ENCODE peak calls at places on chromosomes 7 and 10, in six cellular contexts. One of them, this sample, is unnamed.

GRCh38 chr10:19966751-19967150 is 150.5 kb downstream of the PLXDC2 start:
- DNase-seq in esophagus squamous epithelium: no peak
- DNase-seq in keratinocyte: no peak
- DNase-seq in sigmoid colon: no peak
- DNase-seq in lower lobe of right lung: no peak
- DNase-seq in bronchial epithelial cell: no peak
- DNase-seq in this sample: no peak

GRCh38 chr7:157490465-157490912 is 153.7 kb downstream of the DNAJB6 start:
- DNase-seq in sigmoid colon: peak
- DNase-seq in esophagus squamous epithelium: no peak
- DNase-seq in bronchial epithelial cell: peak
- DNase-seq in lower lobe of right lung: no peak
- DNase-seq in keratinocyte: no peak
- DNase-seq in this sample: no peak

GRCh38 chr10:78357027-78357672 is 323.5 kb downstream of the RPS24 start:
- DNase-seq in esophagus squamous epithelium: no peak
- DNase-seq in lower lobe of right lung: no peak
- DNase-seq in bronchial epithelial cell: no peak
- DNase-seq in keratinocyte: no peak
- DNase-seq in sigmoid colon: no peak
- DNase-seq in this sample: no peak

GRCh38 chr10:112509558-112510299 is 62.7 kb downstream of the VTI1A start:
- DNase-seq in sigmoid colon: no peak
- DNase-seq in esophagus squamous epithelium: no peak
- DNase-seq in lower lobe of right lung: no peak
- DNase-seq in keratinocyte: no peak
- DNase-seq in bronchial epithelial cell: no peak
- DNase-seq in this sample: no peak

GRCh38 chr10:688621-689426 is 644 bp downstream of the DIP2C start:
- DNase-seq in esophagus squamous epithelium: no peak
- DNase-seq in lower lobe of right lung: no peak
- DNase-seq in sigmoid colon: no peak
- DNase-seq in keratinocyte: no peak
- DNase-seq in bronchial epithelial cell: no peak
- DNase-seq in this sample: peak

GRCh38 chr7:42065942-42066341 is 171.1 kb downstream of the GLI3 start:
- DNase-seq in sigmoid colon: no peak
- DNase-seq in bronchial epithelial cell: no peak
- DNase-seq in keratinocyte: no peak
- DNase-seq in esophagus squamous epithelium: no peak
- DNase-seq in lower lobe of right lung: no peak
- DNase-seq in this sample: no peak

GRCh38 chr7:77327067-77327931 is 88.8 kb downstream of the GSAP start:
- DNase-seq in esophagus squamous epithelium: no peak
- DNase-seq in sigmoid colon: peak
- DNase-seq in lower lobe of right lung: peak
- DNase-seq in keratinocyte: no peak
- DNase-seq in bronchial epithelial cell: peak
- DNase-seq in this sample: no peak

GRCh38 chr10:130021373-130021950 is 57.4 kb upstream of the EBF3 start:
- DNase-seq in bronchial epithelial cell: no peak
- DNase-seq in esophagus squamous epithelium: no peak
- DNase-seq in sigmoid colon: no peak
- DNase-seq in keratinocyte: peak
- DNase-seq in lower lobe of right lung: no peak
- DNase-seq in this sample: no peak

GRCh38 chr10:34049887-34050286 is 715.4 kb upstream of the NRP1 start:
- DNase-seq in esophagus squamous epithelium: no peak
- DNase-seq in bronchial epithelial cell: peak
- DNase-seq in keratinocyte: no peak
- DNase-seq in sigmoid colon: no peak
- DNase-seq in lower lobe of right lung: no peak
- DNase-seq in this sample: no peak

GRCh38 chr10:50025627-50026026 is 37.4 kb downstream of the AGAP6 start:
- DNase-seq in sigmoid colon: no peak
- DNase-seq in bronchial epithelial cell: no peak
- DNase-seq in lower lobe of right lung: no peak
- DNase-seq in esophagus squamous epithelium: no peak
- DNase-seq in keratinocyte: no peak
- DNase-seq in this sample: no peak

GRCh38 chr10:3935141-3935540 is 150.1 kb upstream of the KLF6 start:
- DNase-seq in bronchial epithelial cell: peak
- DNase-seq in lower lobe of right lung: no peak
- DNase-seq in keratinocyte: no peak
- DNase-seq in sigmoid colon: no peak
- DNase-seq in esophagus squamous epithelium: no peak
- DNase-seq in this sample: no peak

DNA sequence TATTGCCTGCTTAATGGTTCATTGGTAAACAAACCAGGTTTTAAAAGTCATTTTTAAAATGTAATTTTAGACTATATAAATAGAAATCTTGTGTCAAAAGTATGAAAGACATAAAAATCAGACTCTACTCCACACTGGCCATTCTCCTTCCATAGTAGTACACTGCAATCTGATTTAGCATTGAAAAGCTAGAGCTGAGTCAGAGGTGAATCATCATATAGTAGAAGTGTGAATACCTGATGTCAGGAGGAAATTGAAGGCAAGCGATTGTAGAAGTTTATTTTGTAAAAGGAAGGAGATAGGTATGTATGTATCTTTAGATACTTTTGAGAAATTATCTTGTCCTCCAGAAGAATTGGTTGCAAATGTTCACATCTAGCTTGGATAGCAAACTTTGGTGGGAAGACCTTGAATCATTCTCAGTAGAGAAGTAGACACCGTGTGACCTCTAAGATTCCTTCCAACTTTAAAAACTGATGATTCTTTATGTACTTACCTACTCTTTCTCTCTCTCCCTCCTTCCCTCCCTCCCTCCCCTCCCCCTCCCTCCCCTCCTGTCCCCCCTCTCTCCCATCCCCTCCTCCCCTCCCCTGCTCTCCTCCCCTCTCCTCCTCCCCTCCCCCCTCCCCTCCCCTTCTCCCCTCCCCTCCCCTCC is 88.1 kb downstream of the BTAF1 start:
- DNase-seq in esophagus squamous epithelium: no peak
- DNase-seq in lower lobe of right lung: no peak
- DNase-seq in keratinocyte: peak
- DNase-seq in sigmoid colon: no peak
- DNase-seq in bronchial epithelial cell: peak
- DNase-seq in this sample: no peak
- TF ChIP-seq CTCF in esophagus squamous epithelium: no peak
- TF ChIP-seq CTCF in lower lobe of right lung: no peak
- TF ChIP-seq CTCF in keratinocyte: no peak
- TF ChIP-seq CTCF in sigmoid colon: no peak
- TF ChIP-seq CTCF in bronchial epithelial cell: no peak
- TF ChIP-seq CTCF in this sample: no peak

GRCh38 chr7:44401692-44402091 is 76.3 kb upstream of the CAMK2B start:
- DNase-seq in bronchial epithelial cell: no peak
- DNase-seq in esophagus squamous epithelium: no peak
- DNase-seq in sigmoid colon: no peak
- DNase-seq in lower lobe of right lung: no peak
- DNase-seq in keratinocyte: no peak
- DNase-seq in this sample: no peak

GRCh38 chr7:44398953-44399574 is 73.7 kb upstream of the CAMK2B start:
- DNase-seq in lower lobe of right lung: no peak
- DNase-seq in esophagus squamous epithelium: no peak
- DNase-seq in bronchial epithelial cell: no peak
- DNase-seq in keratinocyte: no peak
- DNase-seq in sigmoid colon: no peak
- DNase-seq in this sample: no peak

GRCh38 chr7:44402401-44403096 is 77.2 kb upstream of the CAMK2B start:
- DNase-seq in lower lobe of right lung: no peak
- DNase-seq in esophagus squamous epithelium: no peak
- DNase-seq in bronchial epithelial cell: no peak
- DNase-seq in keratinocyte: no peak
- DNase-seq in sigmoid colon: no peak
- DNase-seq in this sample: no peak

GRCh38 chr7:44398506-44398905 is 73.1 kb upstream of the CAMK2B start:
- DNase-seq in bronchial epithelial cell: no peak
- DNase-seq in esophagus squamous epithelium: no peak
- DNase-seq in keratinocyte: no peak
- DNase-seq in sigmoid colon: no peak
- DNase-seq in lower lobe of right lung: no peak
- DNase-seq in this sample: no peak

GRCh38 chr7:44400033-44400511 is 74.7 kb upstream of the CAMK2B start:
- DNase-seq in sigmoid colon: no peak
- DNase-seq in lower lobe of right lung: no peak
- DNase-seq in esophagus squamous epithelium: no peak
- DNase-seq in bronchial epithelial cell: no peak
- DNase-seq in keratinocyte: no peak
- DNase-seq in this sample: no peak
- TF ChIP-seq CTCF in sigmoid colon: no peak
- TF ChIP-seq CTCF in lower lobe of right lung: no peak
- TF ChIP-seq CTCF in esophagus squamous epithelium: no peak
- TF ChIP-seq CTCF in bronchial epithelial cell: no peak
- TF ChIP-seq CTCF in keratinocyte: no peak
- TF ChIP-seq CTCF in this sample: no peak

GRCh38 chr7:44217852-44218402 is 17.1 kb downstream of the YKT6 start:
- DNase-seq in sigmoid colon: peak
- DNase-seq in keratinocyte: no peak
- DNase-seq in bronchial epithelial cell: no peak
- DNase-seq in lower lobe of right lung: no peak
- DNase-seq in esophagus squamous epithelium: no peak
- DNase-seq in this sample: peak

GRCh38 chr7:44217133-44217714 is 16.4 kb downstream of the YKT6 start:
- DNase-seq in sigmoid colon: peak
- DNase-seq in lower lobe of right lung: no peak
- DNase-seq in keratinocyte: no peak
- DNase-seq in esophagus squamous epithelium: no peak
- DNase-seq in bronchial epithelial cell: no peak
- DNase-seq in this sample: peak

GRCh38 chr7:44219371-44220045 is 18.7 kb downstream of the YKT6 start:
- DNase-seq in lower lobe of right lung: peak
- DNase-seq in esophagus squamous epithelium: no peak
- DNase-seq in sigmoid colon: peak
- DNase-seq in keratinocyte: no peak
- DNase-seq in bronchial epithelial cell: no peak
- DNase-seq in this sample: peak

GRCh38 chr7:44220046-44220720 is 19.4 kb downstream of the YKT6 start:
- DNase-seq in esophagus squamous epithelium: no peak
- DNase-seq in lower lobe of right lung: peak
- DNase-seq in bronchial epithelial cell: no peak
- DNase-seq in keratinocyte: no peak
- DNase-seq in sigmoid colon: peak
- DNase-seq in this sample: peak

DNA sequence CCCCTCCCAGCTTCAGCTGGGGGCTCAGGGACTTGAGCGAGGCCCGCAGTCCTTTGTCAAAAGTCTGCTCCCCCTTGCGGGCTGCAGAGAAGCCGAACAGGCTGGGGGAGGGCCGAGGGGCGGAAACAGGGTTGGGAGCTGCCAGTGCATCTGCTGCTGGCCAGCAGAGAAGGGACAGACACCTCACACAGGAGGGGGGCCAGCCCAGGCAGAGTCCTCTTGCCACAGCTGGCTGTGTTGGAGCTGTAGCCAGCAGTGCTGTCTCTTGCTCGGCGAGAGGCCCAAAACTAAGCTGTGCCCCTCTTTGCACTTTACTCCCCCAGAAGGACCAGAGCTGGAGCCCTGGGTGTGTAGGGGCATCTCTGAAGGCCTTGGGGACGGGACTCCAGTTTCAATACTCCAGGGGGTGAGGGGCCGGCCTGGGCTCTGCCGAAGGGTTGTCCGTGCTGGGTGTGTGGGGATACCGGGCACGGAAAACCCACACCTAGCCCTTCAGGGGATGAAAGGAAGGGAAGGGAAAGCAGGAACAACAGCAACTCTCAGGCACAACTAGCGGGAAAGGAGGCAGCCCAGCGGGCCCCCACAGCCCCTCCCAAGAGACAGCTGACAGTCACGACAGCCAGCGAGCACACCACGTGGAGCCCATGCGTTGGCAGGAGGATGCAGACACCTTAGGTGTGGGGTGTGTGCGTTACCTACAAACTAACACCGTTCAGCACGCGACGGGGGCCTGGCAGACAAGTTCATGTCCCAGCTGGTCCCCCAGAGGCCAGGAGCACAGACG is 17.8 kb downstream of the YKT6 start:
- DNase-seq in esophagus squamous epithelium: no peak
- DNase-seq in bronchial epithelial cell: no peak
- DNase-seq in keratinocyte: no peak
- DNase-seq in sigmoid colon: peak
- DNase-seq in lower lobe of right lung: peak
- DNase-seq in this sample: peak
- TF ChIP-seq CTCF in esophagus squamous epithelium: no peak
- TF ChIP-seq CTCF in bronchial epithelial cell: no peak
- TF ChIP-seq CTCF in keratinocyte: no peak
- TF ChIP-seq CTCF in sigmoid colon: no peak
- TF ChIP-seq CTCF in lower lobe of right lung: no peak
- TF ChIP-seq CTCF in this sample: peak

GRCh38 chr10:90871761-90872647 is at the start of gene RPP30:
- DNase-seq in keratinocyte: peak
- DNase-seq in sigmoid colon: peak
- DNase-seq in esophagus squamous epithelium: peak
- DNase-seq in lower lobe of right lung: peak
- DNase-seq in bronchial epithelial cell: peak
- DNase-seq in this sample: peak

GRCh38 chr10:90865400-90865799 is 6.4 kb upstream of the RPP30 start:
- DNase-seq in bronchial epithelial cell: no peak
- DNase-seq in lower lobe of right lung: no peak
- DNase-seq in keratinocyte: no peak
- DNase-seq in esophagus squamous epithelium: no peak
- DNase-seq in sigmoid colon: no peak
- DNase-seq in this sample: no peak

GRCh38 chr10:90872648-90873020 is 860 bp downstream of the RPP30 start:
- DNase-seq in keratinocyte: no peak
- DNase-seq in sigmoid colon: no peak
- DNase-seq in bronchial epithelial cell: no peak
- DNase-seq in esophagus squamous epithelium: no peak
- DNase-seq in lower lobe of right lung: no peak
- DNase-seq in this sample: no peak

GRCh38 chr10:90866050-90866598 is 5.7 kb upstream of the RPP30 start:
- DNase-seq in esophagus squamous epithelium: no peak
- DNase-seq in keratinocyte: no peak
- DNase-seq in lower lobe of right lung: no peak
- DNase-seq in bronchial epithelial cell: no peak
- DNase-seq in sigmoid colon: no peak
- DNase-seq in this sample: no peak

GRCh38 chr10:90871279-90871760 is 454 bp upstream of the RPP30 start:
- DNase-seq in esophagus squamous epithelium: no peak
- DNase-seq in keratinocyte: no peak
- DNase-seq in bronchial epithelial cell: peak
- DNase-seq in sigmoid colon: no peak
- DNase-seq in lower lobe of right lung: no peak
- DNase-seq in this sample: no peak
- TF ChIP-seq CTCF in esophagus squamous epithelium: peak
- TF ChIP-seq CTCF in keratinocyte: peak
- TF ChIP-seq CTCF in bronchial epithelial cell: peak
- TF ChIP-seq CTCF in sigmoid colon: peak
- TF ChIP-seq CTCF in lower lobe of right lung: peak
- TF ChIP-seq CTCF in this sample: peak

GRCh38 chr7:93578762-93579161 is 4.2 kb upstream of the CALCR start:
- DNase-seq in esophagus squamous epithelium: no peak
- DNase-seq in keratinocyte: no peak
- DNase-seq in bronchial epithelial cell: no peak
- DNase-seq in lower lobe of right lung: no peak
- DNase-seq in sigmoid colon: no peak
- DNase-seq in this sample: no peak
- TF ChIP-seq CTCF in esophagus squamous epithelium: no peak
- TF ChIP-seq CTCF in keratinocyte: no peak
- TF ChIP-seq CTCF in bronchial epithelial cell: no peak
- TF ChIP-seq CTCF in lower lobe of right lung: no peak
- TF ChIP-seq CTCF in sigmoid colon: no peak
- TF ChIP-seq CTCF in this sample: no peak

GRCh38 chr7:26504417-26504816 is 212.8 kb downstream of the SNX10 start:
- DNase-seq in lower lobe of right lung: no peak
- DNase-seq in bronchial epithelial cell: no peak
- DNase-seq in esophagus squamous epithelium: no peak
- DNase-seq in sigmoid colon: no peak
- DNase-seq in keratinocyte: no peak
- DNase-seq in this sample: no peak
- TF ChIP-seq CTCF in lower lobe of right lung: no peak
- TF ChIP-seq CTCF in bronchial epithelial cell: no peak
- TF ChIP-seq CTCF in esophagus squamous epithelium: no peak
- TF ChIP-seq CTCF in sigmoid colon: no peak
- TF ChIP-seq CTCF in keratinocyte: no peak
- TF ChIP-seq CTCF in this sample: no peak